ENCODE peak calls at places on chromosome 3, in seven cellular contexts. Z is coronary artery, B is A549, I is ACHN, E is MV-4-11, J is Peyer's patch, V is T-helper 1 cell. R is an unnamed sample.

GRCh38 chr3:127822166-127822835 is at the start of gene MGLL:
- DNase-seq in Z (no peak), B (no peak), I (peak; percentile 62), E (no peak), J (no peak), V (no peak), R (peak; percentile 83)

GRCh38 chr3:119329551-119329950 is 35.4 kb downstream of the ARHGAP31 start:
- DNase-seq in Z (no peak), B (no peak), I (no peak), E (no peak), J (no peak), V (no peak), R (no peak)

GRCh38 chr3:139312959-139313358 is 30.9 kb upstream of the MRPS22 start:
- DNase-seq in Z (no peak), B (peak; percentile 46), I (no peak), E (no peak), J (no peak), V (no peak), R (no peak)

GRCh38 chr3:76369170-76369569 is 583.8 kb upstream of the ZNF717 start:
- DNase-seq in Z (no peak), B (no peak), I (peak; percentile 45), E (peak; percentile 65), J (no peak), V (no peak), R (no peak)

GRCh38 chr3:13208706-13209295 is 135.6 kb upstream of the IQSEC1 start:
- DNase-seq in Z (no peak), B (no peak), I (no peak), E (no peak), J (no peak), V (no peak), R (no peak)

GRCh38 chr3:139659511-139659910 is 18.3 kb downstream of the NMNAT3 start:
- DNase-seq in Z (no peak), B (no peak), I (no peak), E (no peak), J (no peak), V (no peak), R (no peak)

GRCh38 chr3:135803291-135803690 is 162.2 kb upstream of the PPP2R3A start:
- DNase-seq in Z (peak; percentile 28), B (no peak), I (no peak), E (no peak), J (no peak), V (no peak), R (no peak)

GRCh38 chr3:183764854-183765731 is 60.3 kb downstream of the MAP6D1 start:
- DNase-seq in Z (no peak), B (no peak), I (peak; percentile 24), E (no peak), J (no peak), V (no peak), R (no peak)

GRCh38 chr3:33377489-33377888 is 62.7 kb downstream of the UBP1 start:
- DNase-seq in Z (no peak), B (no peak), I (no peak), E (no peak), J (no peak), V (no peak), R (no peak)

GRCh38 chr3:164458986-164459385 is 619.3 kb downstream of the SI start:
- DNase-seq in Z (no peak), B (no peak), I (peak; percentile 56), E (no peak), J (no peak), V (no peak), R (no peak)

GRCh38 chr3:107452436-107452835 is 70.3 kb upstream of the BBX start:
- DNase-seq in Z (no peak), B (no peak), I (no peak), E (no peak), J (no peak), V (no peak), R (no peak)

GRCh38 chr3:138256022-138256421 is 68.9 kb downstream of the ARMC8 start:
- DNase-seq in Z (no peak), B (no peak), I (no peak), E (no peak), J (no peak), V (no peak), R (no peak)

GRCh38 chr3:120597445-120598049 is 1.4 kb downstream of the NDUFB4 start:
- DNase-seq in Z (no peak), B (no peak), I (no peak), E (no peak), J (no peak), V (no peak), R (no peak)

GRCh38 chr3:140274429-140274828 is 339.4 kb downstream of the CLSTN2 start:
- DNase-seq in Z (no peak), B (no peak), I (no peak), E (no peak), J (no peak), V (no peak), R (no peak)

GRCh38 chr3:153221748-153222162 is 59.7 kb downstream of the RAP2B start:
- DNase-seq in Z (peak; percentile 75), B (no peak), I (peak; percentile 2), E (peak; percentile 98), J (peak; percentile 66), V (peak; percentile 74), R (peak; percentile 72)

GRCh38 chr3:100782359-100782758 is 73.1 kb downstream of the TFG start:
- DNase-seq in Z (no peak), B (no peak), I (no peak), E (no peak), J (no peak), V (no peak), R (peak; percentile 56)

GRCh38 chr3:13553686-13554085 is 4.8 kb downstream of the FBLN2 start:
- DNase-seq in Z (no peak), B (no peak), I (no peak), E (no peak), J (peak; percentile 17), V (no peak), R (no peak)

GRCh38 chr3:55294557-55294956 is 192.5 kb downstream of the WNT5A start:
- DNase-seq in Z (no peak), B (no peak), I (no peak), E (no peak), J (no peak), V (no peak), R (no peak)

GRCh38 chr3:46304739-46305138 is 49.2 kb upstream of the CCR2 start:
- DNase-seq in Z (no peak), B (no peak), I (no peak), E (no peak), J (no peak), V (no peak), R (no peak)

GRCh38 chr3:73546961-73547360 is 77.8 kb downstream of the PDZRN3 start:
- DNase-seq in Z (no peak), B (no peak), I (no peak), E (no peak), J (no peak), V (no peak), R (no peak)

GRCh38 chr3:17320266-17320665 is 422.2 kb downstream of the TBC1D5 start:
- DNase-seq in Z (no peak), B (no peak), I (no peak), E (no peak), J (no peak), V (no peak), R (no peak)

GRCh38 chr3:196064006-196064405 is 17.9 kb downstream of the TFRC start:
- DNase-seq in Z (no peak), B (no peak), I (no peak), E (no peak), J (no peak), V (no peak), R (no peak)

GRCh38 chr3:58585005-58585786 is 8.0 kb upstream of the FAM107A start:
- DNase-seq in Z (peak; percentile 89), B (peak; percentile 91), I (peak; percentile 74), E (no peak), J (peak; percentile 51), V (no peak), R (peak; percentile 93)

GRCh38 chr3:110246796-110247369 is 824.7 kb upstream of the NECTIN3 start:
- DNase-seq in Z (no peak), B (no peak), I (no peak), E (peak; percentile 82), J (no peak), V (no peak), R (no peak)

GRCh38 chr3:186630950-186631624 is 9.1 kb upstream of the FETUB start:
- DNase-seq in Z (no peak), B (no peak), I (no peak), E (no peak), J (no peak), V (no peak), R (no peak)

GRCh38 chr3:21752749-21753347 is 1.8 kb upstream of the ZNF385D start:
- DNase-seq in Z (no peak), B (no peak), I (peak; percentile 63), E (peak; percentile 23), J (no peak), V (no peak), R (no peak)

GRCh38 chr3:150412599-150413069 is 4.5 kb downstream of the TSC22D2 start:
- DNase-seq in Z (no peak), B (no peak), I (peak; percentile 35), E (peak; percentile 45), J (no peak), V (no peak), R (no peak)

GRCh38 chr3:135215516-135215915 is 420.5 kb downstream of the EPHB1 start:
- DNase-seq in Z (no peak), B (no peak), I (no peak), E (no peak), J (no peak), V (no peak), R (no peak)

R was measured in right cardiac atrium.